ENCODE peak calls at places on chromosomes 12 and 14, in eight cellular contexts. K is tibial artery; J is lung; V is sigmoid colon; Z is naive thymus-derived CD4-positive, alpha-beta T cell; A is NT2/D1; E is effector memory CD4-positive, alpha-beta T cell; H is PC-9. N is an unnamed sample. For H3K9me3 and H3K4me1, the result is how much of the 10 kb centered on the place peaks cover.

GRCh38 chr14:100443643-100444042 is 120.5 kb downstream of the SLC25A47 start:
- DNase-seq in H (no peak), K (no peak), Z (no peak), J (no peak), A (no peak), V (no peak), E (no peak), N (no peak)

GRCh38 chr12:21819236-21819635 is 44.7 kb upstream of the KCNJ8 start:
- DNase-seq in V (no peak), H (no peak), E (no peak), J (no peak), A (no peak), K (no peak), Z (no peak), N (no peak)

GRCh38 chr14:68471029-68471963 is 321.6 kb downstream of the ZFP36L1 start:
- DNase-seq in Z (no peak), V (no peak), E (no peak), H (no peak), K (no peak), A (peak), J (no peak), N (no peak)

GRCh38 chr12:62749586-62749985 is 185.4 kb downstream of the PPM1H start:
- DNase-seq in V (no peak), Z (no peak), H (no peak), J (no peak), K (no peak), A (no peak), E (no peak), N (no peak)

GRCh38 chr12:93879476-93880376 is 202.6 kb downstream of the CRADD start:
- DNase-seq in Z (no peak), E (no peak), A (no peak), V (no peak), H (no peak), J (peak), K (no peak), N (no peak)

GRCh38 chr14:76467843-76468242 is 91.9 kb downstream of the ESRRB start:
- DNase-seq in K (no peak), J (no peak), A (no peak), H (no peak), E (no peak), V (no peak), Z (no peak), N (no peak)

GRCh38 chr12:42756841-42757661 is 167.5 kb upstream of the PRICKLE1 start:
- DNase-seq in E (no peak), J (no peak), A (peak), K (no peak), V (no peak), Z (no peak), H (peak), N (peak)

GRCh38 chr12:32252199-32253073 is 145.8 kb downstream of the BICD1 start:
- DNase-seq in E (no peak), K (no peak), H (no peak), J (no peak), V (no peak), A (no peak), Z (no peak), N (no peak)

GRCh38 chr12:123055281-123055766 is 74.8 kb downstream of the ARL6IP4 start:
- DNase-seq in H (no peak), Z (no peak), A (no peak), J (no peak), E (no peak), V (no peak), K (no peak), N (no peak)

GRCh38 chr14:102902523-102903247 is 19.8 kb upstream of the AMN start:
- DNase-seq in A (no peak), J (no peak), V (no peak), H (no peak), E (no peak), Z (no peak), K (no peak), N (peak)

GRCh38 chr14:21668377-21668776 is 5.2 kb downstream of the OR4E1 start:
- DNase-seq in V (no peak), H (no peak), Z (no peak), J (no peak), E (no peak), A (no peak), K (no peak), N (no peak)

GRCh38 chr14:100654814-100655795 is 67.9 kb upstream of the BEGAIN start:
- DNase-seq in E (peak), V (no peak), K (no peak), H (peak), A (no peak), Z (peak), J (no peak), N (no peak)

GRCh38 chr12:72072613-72073212 is 134.1 kb downstream of the TPH2 start:
- DNase-seq in Z (no peak), A (no peak), H (no peak), V (no peak), K (no peak), J (no peak), E (no peak), N (peak)

GRCh38 chr14:91957876-91958313 is 10.4 kb upstream of the FBLN5 start:
- DNase-seq in V (no peak), H (no peak), E (no peak), Z (no peak), K (no peak), J (no peak), A (no peak), N (no peak)

GRCh38 chr12:116266220-116266619 is 11.3 kb downstream of the MED13L start:
- DNase-seq in A (no peak), E (no peak), V (no peak), J (no peak), K (no peak), Z (no peak), H (no peak), N (no peak)

GRCh38 chr12:124379938-124380754 is 85.3 kb downstream of the RFLNA start:
- DNase-seq in Z (no peak), H (no peak), E (no peak), A (no peak), V (peak), K (peak), J (no peak), N (peak)

GRCh38 chr14:61860294-61860918 is 98.2 kb downstream of the SNAPC1 start:
- DNase-seq in H (peak), A (peak), K (peak), E (peak), J (peak), Z (peak), V (no peak), N (peak)

GRCh38 chr12:92634730-92635129 is 68.1 kb upstream of the PLEKHG7 start:
- DNase-seq in K (no peak), A (no peak), Z (no peak), V (no peak), H (no peak), E (no peak), J (no peak), N (no peak)

GRCh38 chr14:70009961-70010360 is 130.7 kb downstream of the SMOC1 start:
- DNase-seq in H (no peak), A (no peak), J (no peak), E (no peak), K (no peak), V (peak), Z (no peak), N (no peak)

GRCh38 chr14:63727736-63728728 is at the start of gene SGPP1:
- DNase-seq in Z (peak), K (peak), H (peak), J (peak), V (peak), A (peak), E (peak), N (peak)

GRCh38 chr14:102496955-102497744 is 12.4 kb downstream of the ANKRD9 start:
- DNase-seq in H (no peak), Z (no peak), K (no peak), E (no peak), J (no peak), V (no peak), A (no peak), N (no peak)

GRCh38 chr12:96422192-96422591 is 22.0 kb upstream of the CDK17 start:
- DNase-seq in H (no peak), A (no peak), J (no peak), E (no peak), Z (no peak), V (no peak), K (no peak), N (peak)

GRCh38 chr12:133061954-133062353 is 18.8 kb upstream of the ZNF140 start:
- DNase-seq in E (no peak), H (no peak), Z (no peak), V (no peak), K (no peak), A (no peak), J (no peak), N (no peak)

GRCh38 chr12:133058203-133059125 is 21.2 kb downstream of the ZNF84 start:
- DNase-seq in V (no peak), Z (no peak), A (no peak), E (no peak), J (no peak), H (no peak), K (no peak), N (no peak)

GRCh38 chr12:133057446-133057845 is 20.1 kb downstream of the ZNF84 start:
- DNase-seq in K (no peak), V (no peak), A (no peak), Z (no peak), E (no peak), J (no peak), H (no peak), N (no peak)
- H3K9me3 ChIP-seq in K (under half), V (half or more), A (half or more), Z (half or more), E (half or more), J (under half), H (half or more), N (under half)

GRCh38 chr14:25055998-25056687 is 6.2 kb upstream of the STXBP6 start:
- DNase-seq in K (no peak), E (no peak), V (no peak), A (no peak), H (no peak), J (no peak), Z (no peak), N (no peak)
- H3K4me1 ChIP-seq in K (under half), E (under half), V (under half), A (under half), H (under half), J (under half), Z (under half), N (under half)

DNA sequence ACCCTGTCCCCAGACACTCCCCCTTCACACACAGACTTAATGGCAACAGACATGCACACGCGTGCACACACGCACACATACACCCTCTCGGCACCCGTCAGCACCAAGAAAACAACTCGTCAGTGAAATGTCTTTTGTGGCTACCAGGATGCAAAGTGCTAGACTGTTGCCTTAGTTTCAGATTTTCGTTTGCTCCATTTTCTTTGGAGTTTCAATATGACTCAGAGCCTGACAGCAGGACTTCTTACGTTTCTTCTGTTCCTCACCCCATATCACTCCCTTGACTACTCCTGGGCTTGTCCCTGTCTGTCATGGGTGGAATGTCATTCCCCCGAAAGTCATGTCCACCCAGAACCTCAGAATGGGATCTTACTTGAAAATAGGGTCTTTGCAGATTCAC is 182.9 kb downstream of the GLT1D1 start:
- DNase-seq in J (no peak), Z (no peak), E (no peak), V (no peak), A (no peak), H (no peak), K (no peak), N (no peak)
- H3K9me3 ChIP-seq in J (under half), Z (under half), E (under half), V (under half), A (under half), H (under half), K (under half), N (under half)

GRCh38 chr14:89365071-89365801 is 51.8 kb downstream of the FOXN3 start:
- DNase-seq in H (no peak), Z (peak), E (peak), V (no peak), J (peak), K (peak), A (no peak), N (peak)
- H3K4me1 ChIP-seq in H (under half), Z (under half), E (under half), V (under half), J (under half), K (under half), A (under half), N (under half)

GRCh38 chr14:75123991-75124390 is 2.9 kb downstream of the NEK9 start:
- DNase-seq in Z (no peak), K (peak), E (no peak), A (no peak), H (peak), V (no peak), J (peak), N (no peak)

GRCh38 chr14:75120546-75121291 is 6.1 kb downstream of the NEK9 start:
- DNase-seq in Z (no peak), K (no peak), J (no peak), H (no peak), A (no peak), E (no peak), V (no peak), N (no peak)

GRCh38 chr14:75119056-75119455 is 7.8 kb downstream of the NEK9 start:
- DNase-seq in V (no peak), Z (no peak), E (no peak), A (no peak), K (no peak), J (no peak), H (no peak), N (peak)

GRCh38 chr14:75125617-75126016 is 1.2 kb downstream of the NEK9 start:
- DNase-seq in E (no peak), Z (no peak), K (no peak), V (no peak), H (no peak), J (no peak), A (no peak), N (peak)

GRCh38 chr14:75121559-75121958 is 5.3 kb downstream of the NEK9 start:
- DNase-seq in V (no peak), H (no peak), J (no peak), E (no peak), Z (no peak), A (no peak), K (no peak), N (no peak)
- H3K9me3 ChIP-seq in V (under half), H (under half), J (under half), E (under half), Z (under half), A (under half), K (under half), N (under half)

DNA sequence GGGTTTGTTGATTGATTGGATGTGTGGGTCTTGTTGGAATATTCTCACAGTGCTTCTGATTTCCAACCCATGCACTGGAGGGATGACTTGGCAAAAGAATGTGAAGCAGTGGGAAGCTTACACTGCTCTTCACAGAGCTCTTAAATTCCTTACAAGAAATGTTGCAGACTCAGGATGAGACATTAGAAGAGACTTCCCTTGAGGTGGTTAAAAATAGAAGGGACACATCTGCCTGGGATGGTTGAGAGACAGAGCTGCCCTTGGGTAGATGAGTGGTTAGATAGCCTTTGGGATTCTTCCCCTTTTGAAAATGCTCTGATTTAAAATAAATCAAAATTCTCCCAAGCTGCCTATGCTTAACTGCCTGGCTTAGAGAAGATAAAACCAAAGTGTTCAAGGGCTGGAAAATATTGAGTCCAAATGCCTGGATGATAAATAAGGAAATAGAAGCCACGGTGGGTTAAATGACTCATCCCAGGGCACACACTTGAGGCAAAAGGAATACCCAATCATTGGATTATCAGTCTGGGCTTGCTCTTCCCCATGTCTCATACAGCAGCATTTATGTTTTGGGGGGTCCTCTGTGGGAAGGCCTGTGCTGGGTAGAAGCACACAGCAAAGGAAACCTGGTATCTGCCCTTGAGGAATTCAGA is 264.3 kb downstream of the AKAP6 start:
- DNase-seq in V (no peak), J (no peak), Z (no peak), H (no peak), E (no peak), A (no peak), K (no peak), N (no peak)
- H3K4me1 ChIP-seq in V (under half), J (under half), Z (under half), H (under half), E (under half), A (under half), K (under half), N (under half)

DNA sequence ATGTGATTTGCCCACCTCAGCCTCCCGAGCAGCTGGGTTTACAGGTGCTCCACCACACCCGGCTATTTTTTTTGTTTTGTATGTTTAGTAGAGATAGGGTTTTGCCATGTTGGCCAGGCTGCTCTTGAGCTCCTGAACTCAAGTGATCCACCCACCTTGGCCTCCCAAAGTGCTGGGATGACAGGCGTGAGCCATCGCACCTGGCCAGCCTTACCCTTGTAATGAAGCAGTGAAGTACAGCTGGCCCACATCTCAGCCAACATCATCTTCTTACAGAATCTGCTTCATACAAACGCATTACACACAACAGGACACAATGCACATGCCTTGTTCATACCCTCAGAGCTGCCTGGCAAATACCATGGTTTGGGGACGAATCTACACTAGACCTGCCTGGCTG is 31.3 kb upstream of the CHFR start:
- DNase-seq in J (no peak), Z (no peak), A (no peak), K (no peak), H (no peak), E (no peak), V (no peak), N (no peak)
- H3K9me3 ChIP-seq in J (under half), Z (half or more), A (half or more), K (under half), H (under half), E (under half), V (under half), N (under half)

N was measured in cardiac muscle cell.